ENCODE peak calls at places on chromosome 3, in seven cellular contexts. N is CD8-positive, alpha-beta memory T cell; H is CD4-positive, alpha-beta T cell; M is sigmoid colon; P is GM12878; Z is mammary epithelial cell; I is neural progenitor cell. X is an unnamed sample.

GRCh38 chr3:197600796-197601565 is 45.2 kb upstream of the BDH1 start:
- DNase-seq in P (no peak), H (no peak), Z (no peak), N (no peak), I (no peak), M (no peak), X (no peak)

GRCh38 chr3:72334681-72335457 is 513.4 kb downstream of the SHQ1 start:
- DNase-seq in H (no peak), N (no peak), M (no peak), P (no peak), Z (no peak), I (peak; percentile 68), X (no peak)

GRCh38 chr3:27483117-27484001 is 825 bp downstream of the SLC4A7 start:
- DNase-seq in H (peak; percentile 17), I (peak; percentile 65), Z (peak; percentile 72), M (peak; percentile 85), N (peak; percentile 12), P (peak; percentile 32), X (peak; percentile 12)

GRCh38 chr3:42772670-42773408 is at the start of gene CCDC13:
- DNase-seq in Z (peak; percentile 80), N (peak; percentile 77), P (peak; percentile 73), I (peak; percentile 97), M (peak; percentile 97), H (peak; percentile 81), X (peak; percentile 59)

GRCh38 chr3:56799251-56799882 is 2.4 kb downstream of the ARHGEF3 start:
- DNase-seq in H (no peak), M (no peak), I (peak; percentile 50), Z (peak; percentile 63), N (no peak), P (no peak), X (no peak)

GRCh38 chr3:129607391-129608068 is 1.1 kb upstream of the PLXND1 start:
- DNase-seq in M (no peak), I (no peak), P (no peak), H (no peak), Z (no peak), N (no peak), X (no peak)

GRCh38 chr3:54780336-54780735 is 147.5 kb downstream of the LRTM1 start:
- DNase-seq in N (no peak), M (no peak), I (no peak), Z (no peak), H (no peak), P (no peak), X (no peak)

GRCh38 chr3:184336484-184337230 is 743 bp upstream of the FAM131A start:
- DNase-seq in I (peak; percentile 72), M (peak; percentile 74), N (no peak), Z (peak; percentile 51), P (no peak), H (no peak), X (no peak)

GRCh38 chr3:126136428-126137220 is 43.8 kb downstream of the ALDH1L1 start:
- DNase-seq in Z (no peak), P (no peak), H (no peak), M (peak; percentile 48), N (no peak), I (no peak), X (no peak)

GRCh38 chr3:30631237-30631961 is 25.0 kb downstream of the TGFBR2 start:
- DNase-seq in M (no peak), H (peak; percentile 56), Z (no peak), I (no peak), N (no peak), P (no peak), X (peak; percentile 23)

GRCh38 chr3:81823882-81824395 is 62.5 kb upstream of the GBE1 start:
- DNase-seq in N (no peak), M (no peak), I (no peak), Z (no peak), P (peak; percentile 59), H (no peak), X (no peak)

GRCh38 chr3:195007794-195008193 is 263.2 kb downstream of the XXYLT1 start:
- DNase-seq in Z (no peak), P (no peak), H (no peak), N (no peak), I (no peak), M (peak; percentile 15), X (no peak)

GRCh38 chr3:45592830-45593707 is 1.5 kb upstream of the LIMD1 start:
- DNase-seq in M (peak; percentile 97), Z (peak; percentile 84), H (peak; percentile 65), I (peak; percentile 96), P (no peak), N (peak; percentile 58), X (peak; percentile 59)

GRCh38 chr3:7546219-7546618 is 685.3 kb downstream of the GRM7 start:
- DNase-seq in I (no peak), N (no peak), Z (peak; percentile 24), H (no peak), P (no peak), M (no peak), X (no peak)

GRCh38 chr3:134628884-134629283 is 21.9 kb downstream of the KY start:
- DNase-seq in I (no peak), M (no peak), H (no peak), Z (no peak), P (no peak), N (no peak), X (no peak)

GRCh38 chr3:14548321-14548729 is 8.2 kb upstream of the GRIP2 start:
- DNase-seq in I (peak; percentile 88), M (peak; percentile 74), N (no peak), P (no peak), Z (peak; percentile 20), H (no peak), X (no peak)

GRCh38 chr3:14550651-14551611 is 10.8 kb upstream of the GRIP2 start:
- DNase-seq in M (no peak), I (peak; percentile 31), N (no peak), H (no peak), P (no peak), Z (peak; percentile 12), X (no peak)

GRCh38 chr3:14547693-14548092 is 7.6 kb upstream of the GRIP2 start:
- DNase-seq in M (no peak), Z (no peak), I (no peak), P (no peak), H (no peak), N (no peak), X (no peak)

GRCh38 chr3:14550181-14550580 is 10.0 kb upstream of the GRIP2 start:
- DNase-seq in P (no peak), H (no peak), M (no peak), I (no peak), N (no peak), Z (no peak), X (no peak)

GRCh38 chr3:14549256-14549931 is 9.3 kb upstream of the GRIP2 start:
- DNase-seq in Z (no peak), N (no peak), I (no peak), M (no peak), H (no peak), P (no peak), X (no peak)
- H3K9me3 ChIP-seq in Z (no peaks in the 10 kb centered on the region), N (no peaks in the 10 kb centered on the region), I (no peaks in the 10 kb centered on the region), M (no peaks in the 10 kb centered on the region), H (no peaks in the 10 kb centered on the region), P (no peaks in the 10 kb centered on the region), X (no peaks in the 10 kb centered on the region)

DNA sequence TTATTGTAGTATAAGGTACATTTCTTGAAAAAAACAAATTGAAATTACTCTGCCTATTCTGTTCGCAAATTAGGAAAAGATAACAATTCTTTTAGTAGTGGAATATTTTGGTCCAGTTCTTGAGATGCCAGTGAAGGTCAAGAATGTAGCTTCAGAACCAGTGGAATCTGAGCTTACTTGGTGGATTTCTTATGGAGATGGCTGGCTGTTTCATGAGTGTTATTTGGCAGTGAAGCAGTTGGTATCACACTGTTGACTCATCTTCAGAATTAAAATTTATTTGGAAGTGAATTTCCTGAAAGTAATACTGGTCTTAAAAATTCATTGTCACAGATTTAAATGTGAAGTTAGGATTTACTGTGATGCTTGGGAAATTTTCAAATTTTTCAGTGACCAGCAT is 19.1 kb downstream of the RNF13 start:
- DNase-seq in M (no peak), Z (no peak), H (no peak), P (no peak), N (no peak), I (no peak), X (no peak)
- H3K9me3 ChIP-seq in M (peaks cover 4% of the 10 kb centered on the region), Z (peaks cover 21% of the 10 kb centered on the region), H (peaks cover 62% of the 10 kb centered on the region), P (peaks cover 29% of the 10 kb centered on the region), N (peaks cover 26% of the 10 kb centered on the region), I (peaks cover 26% of the 10 kb centered on the region), X (peaks cover 4% of the 10 kb centered on the region)

DNA sequence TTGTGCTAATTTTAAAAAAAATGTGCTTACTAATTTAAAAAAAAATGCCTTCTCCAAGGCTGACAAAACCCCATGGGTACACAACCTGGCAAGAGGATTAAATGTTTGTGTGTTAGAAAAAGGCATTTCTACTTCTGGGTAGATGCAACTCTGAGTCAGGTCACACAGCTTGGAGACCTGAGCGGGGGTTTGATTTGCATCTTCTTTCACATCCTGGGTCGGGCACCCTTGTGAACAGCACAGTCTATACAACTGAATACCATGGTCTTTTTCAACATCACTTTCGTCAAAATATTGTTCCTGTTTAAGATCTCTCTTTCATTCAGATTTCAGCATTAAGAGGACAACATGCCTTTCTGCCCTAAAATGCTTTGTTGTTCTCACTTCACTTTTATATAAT is 267.2 kb downstream of the CHL1 start:
- DNase-seq in H (no peak), Z (no peak), I (no peak), P (peak; percentile 57), N (no peak), M (no peak), X (no peak)
- H3K9me3 ChIP-seq in H (no peaks in the 10 kb centered on the region), Z (no peaks in the 10 kb centered on the region), I (no peaks in the 10 kb centered on the region), P (no peaks in the 10 kb centered on the region), N (no peaks in the 10 kb centered on the region), M (no peaks in the 10 kb centered on the region), X (peaks cover 2% of the 10 kb centered on the region)

DNA sequence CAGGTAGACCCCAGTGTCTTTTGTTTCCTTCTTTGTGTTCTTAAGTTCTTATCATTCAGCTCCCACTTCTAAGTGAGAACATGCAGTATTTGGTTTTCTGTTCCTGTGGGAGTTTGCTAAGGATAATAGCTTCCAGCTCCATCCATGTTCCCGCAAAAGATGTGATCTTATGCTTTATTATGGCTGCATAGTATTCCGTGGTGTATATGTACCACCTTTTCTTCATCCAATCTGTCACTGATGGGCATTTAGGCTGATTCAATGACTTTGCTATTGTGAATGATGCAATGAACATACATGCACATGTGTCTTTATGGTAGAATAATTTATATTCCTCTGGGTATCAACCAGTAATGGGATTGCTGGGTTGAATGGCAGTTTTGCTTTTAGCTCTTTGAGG is 24.4 kb downstream of the MCCC1 start:
- DNase-seq in P (no peak), I (no peak), N (no peak), Z (no peak), M (no peak), H (no peak), X (no peak)
- H3K9me3 ChIP-seq in P (peaks cover 10% of the 10 kb centered on the region), I (peaks cover 13% of the 10 kb centered on the region), N (no peaks in the 10 kb centered on the region), Z (peaks cover 9% of the 10 kb centered on the region), M (no peaks in the 10 kb centered on the region), H (no peaks in the 10 kb centered on the region), X (no peaks in the 10 kb centered on the region)

GRCh38 chr3:13902648-13903238 is 22.9 kb upstream of the WNT7A start:
- DNase-seq in Z (no peak), N (no peak), P (no peak), M (no peak), I (no peak), H (no peak), X (no peak)
- H3K9me3 ChIP-seq in Z (peaks cover 32% of the 10 kb centered on the region), N (peaks cover 39% of the 10 kb centered on the region), P (peaks cover 5% of the 10 kb centered on the region), M (peaks cover 27% of the 10 kb centered on the region), I (peaks cover 23% of the 10 kb centered on the region), H (peaks cover 83% of the 10 kb centered on the region), X (peaks cover 24% of the 10 kb centered on the region)

X was measured in T-helper 17 cell.